ENCODE peak calls at places on chromosomes 13 and 19, in eight cellular contexts. E is neuronal stem cell, F is RWPE1, P is pancreas, J is cerebellar cortex, K is RPMI8226, T is mesothelial cell of epicardium, Z is tibial artery. S is an unnamed sample.

GRCh38 chr19:46124638-46125115 is at the start of gene IGFL3:
- DNase-seq in K (no peak), E (no peak), P (no peak), J (no peak), F (no peak), T (no peak), Z (no peak), S (no peak)

GRCh38 chr19:47187797-47188196 is 43.2 kb downstream of the BBC3 start:
- DNase-seq in J (no peak), F (no peak), K (no peak), T (no peak), P (no peak), Z (no peak), E (no peak), S (no peak)

GRCh38 chr13:68345963-68346362 is 1115.8 kb upstream of the PCDH9 start:
- DNase-seq in Z (no peak), F (no peak), K (no peak), J (no peak), P (no peak), E (no peak), T (no peak), S (no peak)

GRCh38 chr13:75947448-75947847 is 311.3 kb downstream of the LMO7 start:
- DNase-seq in E (no peak), J (no peak), K (no peak), Z (no peak), P (no peak), F (no peak), T (no peak), S (no peak)

GRCh38 chr13:113930711-113931637 is 42.9 kb downstream of the C13orf46 start:
- DNase-seq in F (no peak), K (no peak), J (no peak), E (no peak), P (no peak), T (no peak), Z (peak), S (no peak)

GRCh38 chr19:6373096-6373812 is 660 bp downstream of the ALKBH7 start:
- DNase-seq in J (peak), E (peak), K (peak), Z (peak), P (peak), F (peak), T (peak), S (peak)

GRCh38 chr13:24063281-24063851 is 97.2 kb upstream of the SPATA13 start:
- DNase-seq in Z (no peak), P (no peak), F (no peak), T (no peak), J (no peak), E (no peak), K (no peak), S (no peak)

GRCh38 chr19:46180701-46181385 is 32.8 kb downstream of the IGFL2 start:
- DNase-seq in J (no peak), F (peak), E (no peak), K (no peak), P (no peak), T (no peak), Z (peak), S (no peak)

GRCh38 chr19:7419777-7420439 is 68.9 kb downstream of the PEX11G start:
- DNase-seq in Z (no peak), E (no peak), J (no peak), F (no peak), K (no peak), T (no peak), P (no peak), S (no peak)

GRCh38 chr13:24033527-24034302 is 126.8 kb upstream of the SPATA13 start:
- DNase-seq in E (no peak), P (no peak), K (no peak), J (no peak), F (no peak), Z (no peak), T (no peak), S (no peak)

GRCh38 chr13:76853481-76853880 is 32.7 kb downstream of the KCTD12 start:
- DNase-seq in Z (no peak), K (no peak), P (no peak), F (no peak), T (no peak), J (no peak), E (no peak), S (no peak)

GRCh38 chr13:83085186-83085900 is 796.9 kb downstream of the SLITRK1 start:
- DNase-seq in P (no peak), E (no peak), J (no peak), F (no peak), Z (no peak), K (no peak), T (no peak), S (no peak)

GRCh38 chr19:18520848-18521691 is 800 bp downstream of the ELL start:
- DNase-seq in J (no peak), Z (no peak), P (peak), K (peak), T (no peak), F (no peak), E (peak), S (peak)

GRCh38 chr13:25432686-25433085 is 60.9 kb downstream of the ATP8A2 start:
- DNase-seq in T (no peak), P (no peak), J (no peak), K (no peak), F (no peak), E (no peak), Z (no peak), S (no peak)

GRCh38 chr19:28864024-28864503 is 348.9 kb downstream of the UQCRFS1 start:
- DNase-seq in F (no peak), E (no peak), J (no peak), K (no peak), T (no peak), P (no peak), Z (no peak), S (no peak)

GRCh38 chr13:72792640-72793039 is 10.7 kb downstream of the PIBF1 start:
- DNase-seq in T (no peak), J (no peak), E (no peak), Z (no peak), K (no peak), F (no peak), P (no peak), S (no peak)

GRCh38 chr19:46303702-46304397 is 7.0 kb downstream of the HIF3A start:
- DNase-seq in P (peak), T (peak), J (no peak), E (peak), F (peak), Z (peak), K (no peak), S (peak)

GRCh38 chr13:37617162-37617561 is 18.6 kb upstream of the POSTN start:
- DNase-seq in K (no peak), Z (no peak), J (no peak), E (no peak), T (no peak), P (no peak), F (no peak), S (no peak)

GRCh38 chr13:32846556-32846955 is 169.7 kb upstream of the KL start:
- DNase-seq in E (no peak), T (no peak), P (no peak), K (no peak), F (no peak), J (no peak), Z (no peak), S (no peak)

GRCh38 chr19:54439174-54439851 is 9.7 kb upstream of the LENG8 start:
- DNase-seq in E (no peak), T (no peak), P (peak), K (peak), J (peak), F (no peak), Z (no peak), S (no peak)

GRCh38 chr19:5103061-5103701 is 134.3 kb downstream of the KDM4B start:
- DNase-seq in F (no peak), J (peak), T (no peak), Z (peak), E (no peak), P (peak), K (no peak), S (peak)

GRCh38 chr19:43682824-43683661 is 13.1 kb upstream of the PLAUR start:
- DNase-seq in J (no peak), Z (no peak), T (no peak), P (no peak), F (no peak), K (no peak), E (no peak), S (no peak)

GRCh38 chr19:49468746-49469447 is 5.1 kb upstream of the FLT3LG start:
- DNase-seq in Z (peak), P (no peak), J (peak), T (no peak), F (peak), K (peak), E (no peak), S (peak)

GRCh38 chr13:102873653-102874052 is 27.8 kb downstream of the ERCC5 start:
- DNase-seq in J (no peak), T (no peak), P (no peak), F (peak), E (no peak), K (no peak), Z (no peak), S (no peak)

GRCh38 chr19:13986348-13986904 is 19.7 kb downstream of the RFX1 start:
- DNase-seq in K (peak), P (peak), Z (peak), E (no peak), T (peak), J (peak), F (peak), S (peak)

GRCh38 chr13:53250272-53250875 is 221.8 kb downstream of the OLFM4 start:
- DNase-seq in T (no peak), P (no peak), J (peak), K (peak), Z (no peak), F (peak), E (peak), S (no peak)

S was measured in psoas muscle.